ENCODE peak calls at places on chromosomes 2 and 18, in five cellular contexts. Y is AML-193, K is hippocampal formation, E is myocyte, F is sciatic nerve. U is an unnamed sample.

GRCh38 chr2:218501665-218502064 is 66.5 kb downstream of the USP37 start:
- DNase-seq in E (peak), K (no peak), F (no peak), Y (no peak), U (peak)

GRCh38 chr2:128304715-128305554 is 13.7 kb downstream of the HS6ST1 start:
- DNase-seq in K (no peak), E (peak), F (peak), Y (no peak), U (peak)

GRCh38 chr2:190987116-190987515 is 26.9 kb downstream of the STAT1 start:
- DNase-seq in F (no peak), Y (no peak), K (no peak), E (no peak), U (no peak)

GRCh38 chr2:187689372-187689771 is 135.1 kb upstream of the TFPI start:
- DNase-seq in F (no peak), Y (no peak), K (no peak), E (no peak), U (no peak)

GRCh38 chr2:7795358-7796199 is 878.4 kb downstream of the RNF144A start:
- DNase-seq in F (no peak), E (no peak), K (no peak), Y (peak), U (no peak)

GRCh38 chr2:188079176-188079575 is 212.5 kb upstream of the GULP1 start:
- DNase-seq in E (peak), F (no peak), Y (no peak), K (no peak), U (no peak)

GRCh38 chr2:60544059-60544458 is 9.4 kb downstream of the BCL11A start:
- DNase-seq in F (no peak), K (no peak), Y (no peak), E (no peak), U (no peak)

GRCh38 chr2:183070942-183071844 is 7.4 kb upstream of the DUSP19 start:
- DNase-seq in F (no peak), E (peak), K (no peak), Y (no peak), U (peak)

GRCh38 chr2:72028996-72029395 is 118.7 kb downstream of the CYP26B1 start:
- DNase-seq in K (no peak), F (peak), E (no peak), Y (no peak), U (no peak)

GRCh38 chr2:200658278-200658864 is 72.6 kb downstream of the AOX1 start:
- DNase-seq in Y (no peak), K (no peak), F (no peak), E (peak), U (peak)

GRCh38 chr2:200797242-200797770 is 14.4 kb upstream of the BZW1 start:
- DNase-seq in F (no peak), Y (peak), K (no peak), E (peak), U (peak)

GRCh38 chr2:120305296-120305695 is 40.6 kb upstream of the INHBB start:
- DNase-seq in Y (no peak), K (no peak), E (peak), F (no peak), U (no peak)

GRCh38 chr2:199955007-199955338 is 318 bp downstream of the TYW5 start:
- DNase-seq in E (no peak), Y (no peak), K (no peak), F (no peak), U (no peak)

GRCh38 chr2:126886906-126887280 is 11.8 kb upstream of the TEX51 start:
- DNase-seq in K (no peak), Y (no peak), E (no peak), F (peak), U (no peak)

GRCh38 chr18:40624959-40625358 is 1330.1 kb upstream of the PIK3C3 start:
- DNase-seq in F (no peak), Y (no peak), K (no peak), E (no peak), U (no peak)

GRCh38 chr2:56132138-56132537 is 51.7 kb upstream of the CCDC85A start:
- DNase-seq in K (peak), Y (peak), E (peak), F (no peak), U (peak)

GRCh38 chr2:49914281-49914680 is 760.0 kb upstream of the FSHR start:
- DNase-seq in F (no peak), E (no peak), K (peak), Y (no peak), U (no peak)

GRCh38 chr2:184261331-184261730 is 337.0 kb upstream of the ZNF804A start:
- DNase-seq in K (no peak), E (no peak), Y (no peak), F (no peak), U (no peak)

GRCh38 chr2:206198677-206199076 is 39.0 kb downstream of the EEF1B2 start:
- DNase-seq in K (no peak), F (no peak), E (peak), Y (no peak), U (no peak)

GRCh38 chr2:239262484-239263230 is 138.2 kb downstream of the HDAC4 start:
- DNase-seq in E (no peak), Y (no peak), F (peak), K (no peak), U (no peak)

GRCh38 chr2:62724886-62725711 is 19.6 kb downstream of the EHBP1 start:
- DNase-seq in F (no peak), K (peak), E (no peak), Y (no peak), U (peak)

U was measured in lung microvascular endothelial cell.